ENCODE peak calls at places on chromosomes 16 and 17, in seven cellular contexts. N is SK-N-SH, F is HCT116, T is K562, E is HepG2, A is GM12878, D is H1. Y is an unnamed sample.

GRCh38 chr16:85402910-85403692 is 210.0 kb upstream of the GSE1 start:
- DNase-seq in A (no peak), D (no peak), E (no peak), N (no peak), F (no peak), T (peak), Y (no peak)

GRCh38 chr16:11201498-11202259 is 54.3 kb downstream of the SOCS1 start:
- DNase-seq in E (peak), D (peak), A (no peak), N (peak), F (peak), T (peak), Y (peak)

GRCh38 chr17:56819030-56819429 is 14.7 kb downstream of the C17orf67 start:
- DNase-seq in T (no peak), D (no peak), E (no peak), F (no peak), N (no peak), A (no peak), Y (no peak)

GRCh38 chr17:33595783-33596182 is 302.7 kb upstream of the ASIC2 start:
- DNase-seq in A (no peak), F (no peak), D (no peak), N (no peak), E (no peak), T (no peak), Y (no peak)

GRCh38 chr17:29589524-29590260 is at the start of gene GIT1:
- DNase-seq in D (no peak), F (peak), N (peak), E (peak), T (peak), A (no peak), Y (no peak)

GRCh38 chr16:79071424-79071823 is 529.1 kb downstream of the MAF start:
- DNase-seq in F (no peak), E (no peak), A (no peak), D (no peak), T (no peak), N (no peak), Y (no peak)

GRCh38 chr16:68901910-68902309 is 58.6 kb downstream of the TANGO6 start:
- DNase-seq in A (no peak), N (no peak), F (no peak), E (no peak), T (no peak), D (no peak), Y (no peak)

GRCh38 chr17:76241776-76242175 is 1.5 kb upstream of the RNF157 start:
- DNase-seq in E (no peak), D (no peak), N (no peak), F (no peak), T (no peak), A (no peak), Y (no peak)

GRCh38 chr16:50360779-50361178 is 8.0 kb downstream of the BRD7 start:
- DNase-seq in N (no peak), A (no peak), T (no peak), D (no peak), F (no peak), E (no peak), Y (no peak)

GRCh38 chr17:38324141-38324540 is 19.6 kb downstream of the GPR179 start:
- DNase-seq in N (peak), F (no peak), E (no peak), T (no peak), A (no peak), D (no peak), Y (no peak)

GRCh38 chr17:38324732-38325131 is 19.0 kb downstream of the GPR179 start:
- DNase-seq in N (no peak), E (no peak), F (no peak), D (no peak), A (no peak), T (no peak), Y (no peak)

GRCh38 chr17:38322156-38322779 is 21.5 kb downstream of the GPR179 start:
- DNase-seq in E (peak), N (peak), D (no peak), F (peak), T (peak), A (no peak), Y (no peak)

GRCh38 chr17:38320482-38320881 is 23.3 kb downstream of the GPR179 start:
- DNase-seq in N (no peak), D (no peak), E (no peak), A (no peak), T (no peak), F (no peak), Y (no peak)

GRCh38 chr17:38322897-38323296 is 20.9 kb downstream of the GPR179 start:
- DNase-seq in F (no peak), N (no peak), D (no peak), A (no peak), T (no peak), E (no peak), Y (no peak)
- TF ChIP-seq YY1 in F (no peak), N (no peak), D (no peak), A (no peak), T (no peak), E (no peak), Y (no peak)

GRCh38 chr17:39150104-39150634 is 1.3 kb downstream of the PLXDC1 start:
- DNase-seq in A (no peak), E (no peak), N (no peak), F (no peak), T (no peak), D (no peak), Y (no peak)
- H3K4me3 ChIP-seq in A (no peak), E (no peak), N (no peak), F (no peak), T (no peak), D (no peak), Y (no peak)

GRCh38 chr17:40491486-40491885 is 9.9 kb downstream of the TNS4 start:
- DNase-seq in T (no peak), E (no peak), F (no peak), N (no peak), D (no peak), A (no peak), Y (no peak)
- H3K9ac ChIP-seq in T (no peak), E (no peak), F (no peak), N (no peak), D (no peak), A (no peak), Y (no peak)

GRCh38 chr17:81388091-81388611 is 7.1 kb upstream of the BAHCC1 start:
- DNase-seq in N (no peak), T (no peak), D (no peak), A (no peak), F (no peak), E (no peak), Y (no peak)

GRCh38 chr17:81386141-81386645 is 9.1 kb upstream of the BAHCC1 start:
- DNase-seq in E (no peak), T (no peak), N (no peak), D (no peak), F (no peak), A (no peak), Y (no peak)

GRCh38 chr17:81386646-81387234 is 8.5 kb upstream of the BAHCC1 start:
- DNase-seq in D (no peak), F (no peak), N (peak), E (peak), T (peak), A (no peak), Y (no peak)

GRCh38 chr17:81388612-81389367 is 6.5 kb upstream of the BAHCC1 start:
- DNase-seq in D (no peak), A (no peak), E (peak), F (no peak), N (peak), T (peak), Y (no peak)

GRCh38 chr17:81387235-81388060 is 7.8 kb upstream of the BAHCC1 start:
- DNase-seq in D (no peak), T (peak), A (no peak), F (no peak), N (peak), E (no peak), Y (no peak)
- TF ChIP-seq YY1 in D (no peak), T (peak), A (peak), F (no peak), N (no peak), E (no peak), Y (no peak)

DNA sequence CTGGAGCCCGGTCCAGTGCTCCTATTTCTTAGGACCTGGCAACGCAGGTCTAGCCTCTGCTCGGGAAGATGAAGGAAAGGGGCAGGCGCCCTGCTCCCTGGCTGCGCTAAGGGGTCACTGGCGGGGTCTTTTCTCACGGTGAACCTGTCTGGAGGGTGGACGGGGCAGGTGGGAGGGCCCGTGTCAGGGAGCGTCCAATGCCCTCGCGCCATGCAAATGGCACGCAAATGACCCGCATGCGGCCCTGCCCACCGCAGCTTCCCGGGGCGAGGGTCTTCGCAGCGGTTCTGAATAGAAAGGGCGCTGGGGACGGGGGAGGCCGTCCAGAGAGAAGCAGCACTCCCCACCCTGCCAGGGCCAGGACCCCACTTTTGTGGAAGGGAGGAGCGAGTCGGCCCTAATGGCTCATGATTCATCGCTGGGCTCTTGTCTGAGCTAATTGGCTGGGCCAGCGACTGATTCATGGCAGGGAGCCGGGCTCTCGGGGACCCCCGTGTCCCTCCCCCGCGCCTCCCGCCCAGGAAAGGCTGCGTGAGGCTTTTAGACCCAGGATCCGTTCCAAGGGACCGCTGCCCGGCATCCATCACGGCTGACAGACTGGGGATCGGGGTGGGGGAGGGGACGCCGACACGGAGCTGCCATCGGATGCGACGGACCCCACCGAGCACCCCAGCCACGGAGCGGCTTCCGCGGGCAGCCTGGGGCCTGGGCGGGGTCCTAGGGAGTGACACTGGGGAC is 25.1 kb upstream of the NGFR start:
- DNase-seq in A (no peak), F (no peak), N (peak), T (no peak), D (no peak), E (no peak), Y (no peak)
- H3K4me3 ChIP-seq in A (no peak), F (no peak), N (no peak), T (no peak), D (peak), E (no peak), Y (no peak)

GRCh38 chr17:78896091-78896833 is 6.7 kb downstream of the CEP295NL start:
- DNase-seq in E (no peak), A (no peak), T (no peak), F (no peak), D (no peak), N (peak), Y (no peak)
- H3K9ac ChIP-seq in E (no peak), A (no peak), T (no peak), F (no peak), D (no peak), N (no peak), Y (no peak)

GRCh38 chr16:87723224-87723619 is 42.6 kb downstream of the KLHDC4 start:
- DNase-seq in D (no peak), A (peak), N (peak), T (peak), E (no peak), F (no peak), Y (no peak)

GRCh38 chr16:87724490-87725291 is 41.1 kb downstream of the KLHDC4 start:
- DNase-seq in T (no peak), F (no peak), A (peak), E (no peak), N (no peak), D (no peak), Y (no peak)

GRCh38 chr16:87728026-87728425 is 37.8 kb downstream of the KLHDC4 start:
- DNase-seq in E (no peak), F (no peak), N (no peak), T (no peak), A (no peak), D (no peak), Y (no peak)

GRCh38 chr16:87727346-87727745 is 38.4 kb downstream of the KLHDC4 start:
- DNase-seq in N (no peak), F (no peak), A (no peak), T (no peak), E (no peak), D (no peak), Y (no peak)

DNA sequence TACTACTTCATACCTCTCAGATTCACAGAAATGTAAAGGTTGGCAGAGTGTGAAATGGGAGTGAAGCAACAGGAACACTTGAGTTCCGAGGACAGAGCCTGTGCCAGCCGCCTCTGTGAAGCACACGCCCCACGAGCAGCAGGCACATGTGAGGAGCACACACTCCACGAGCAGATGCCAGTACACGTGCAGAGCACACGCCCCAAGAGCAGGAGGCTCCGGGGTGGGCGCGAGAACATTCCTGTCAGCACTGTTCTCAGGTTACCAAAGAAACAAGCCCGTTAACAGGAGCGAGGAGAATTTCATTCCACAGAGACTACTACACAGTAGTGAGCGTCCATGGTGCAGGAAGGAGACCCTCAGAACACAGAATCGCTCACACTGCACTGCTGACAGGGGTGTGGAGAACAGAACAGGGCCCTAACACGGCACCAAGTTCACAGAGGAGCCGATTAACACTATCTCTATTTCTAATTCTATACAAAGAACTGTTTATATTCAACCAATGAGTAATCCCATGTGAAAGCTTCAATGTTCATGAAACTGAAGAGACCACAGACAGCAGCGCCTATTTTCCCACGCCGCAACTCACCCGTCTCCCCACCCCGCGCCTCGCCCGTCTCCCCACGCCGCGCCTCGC is 40.1 kb downstream of the KLHDC4 start:
- DNase-seq in N (no peak), F (no peak), E (no peak), A (no peak), T (no peak), D (no peak), Y (no peak)
- TF ChIP-seq YY1 in N (no peak), F (no peak), E (no peak), A (no peak), T (no peak), D (no peak), Y (no peak)

Y was measured in NT2/D1.